ENCODE peak calls at places on chromosomes 4 and X, in six cellular contexts. F is IMR-90, G is mesenchymal stem cell, W is H1, O is neuronal stem cell, X is trophoblast cell. V is an unnamed sample.

GRCh38 chr4:177339794-177340374 is 30.2 kb downstream of the NEIL3 start:
- DNase-seq in F (peak), X (peak), W (no peak), G (peak), O (no peak), V (peak)

GRCh38 chr4:124092101-124093057 is 620.2 kb downstream of the ANKRD50 start:
- DNase-seq in W (no peak), X (no peak), G (no peak), O (no peak), F (no peak), V (no peak)

GRCh38 chr4:154954117-154954516 is 173.0 kb downstream of the RBM46 start:
- DNase-seq in G (no peak), X (no peak), F (no peak), W (no peak), O (no peak), V (no peak)

GRCh38 chr4:66465111-66465510 is 794.8 kb upstream of the EPHA5 start:
- DNase-seq in X (no peak), F (peak), W (no peak), O (no peak), G (peak), V (no peak)

GRCh38 chrX:66012094-66012534 is 27.8 kb downstream of the VSIG4 start:
- DNase-seq in F (no peak), X (no peak), G (no peak), W (no peak), O (no peak), V (no peak)

GRCh38 chr4:153750197-153750817 is 9.5 kb downstream of the RNF175 start:
- DNase-seq in G (peak), W (peak), X (peak), F (peak), O (peak), V (peak)

GRCh38 chrX:48937065-48937907 is 18.5 kb upstream of the PIM2 start:
- DNase-seq in G (peak), W (peak), X (peak), O (no peak), F (no peak), V (peak)

GRCh38 chr4:159178147-159178541 is 75.3 kb downstream of the RAPGEF2 start:
- DNase-seq in X (peak), O (no peak), W (no peak), F (peak), G (peak), V (no peak)

GRCh38 chrX:10926404-10926803 is 184.7 kb upstream of the HCCS start:
- DNase-seq in X (no peak), G (no peak), O (no peak), F (no peak), W (no peak), V (no peak)

GRCh38 chr4:133982533-133983224 is 218.9 kb downstream of the PABPC4L start:
- DNase-seq in W (no peak), F (peak), X (no peak), G (peak), O (no peak), V (no peak)

GRCh38 chr4:20159516-20159915 is 92.2 kb upstream of the SLIT2 start:
- DNase-seq in G (no peak), O (no peak), W (no peak), X (no peak), F (no peak), V (no peak)

GRCh38 chr4:37594095-37594494 is 92.1 kb downstream of the RELL1 start:
- DNase-seq in O (no peak), F (no peak), G (no peak), X (no peak), W (no peak), V (no peak)

GRCh38 chr4:152929888-152930287 is 6.2 kb upstream of the FHDC1 start:
- DNase-seq in O (no peak), X (no peak), W (no peak), F (no peak), G (no peak), V (no peak)

GRCh38 chr4:157994863-157995262 is 178.0 kb downstream of the GASK1B start:
- DNase-seq in W (no peak), G (peak), F (no peak), X (no peak), O (no peak), V (peak)

GRCh38 chrX:115229337-115229991 is 4.4 kb downstream of the LRCH2 start:
- DNase-seq in G (no peak), X (no peak), W (no peak), O (no peak), F (no peak), V (no peak)

GRCh38 chrX:155094468-155095061 is 23.3 kb downstream of the BRCC3 start:
- DNase-seq in X (peak), W (no peak), F (peak), O (no peak), G (peak), V (peak)

GRCh38 chr4:64564126-64564525 is 154.9 kb upstream of the TECRL start:
- DNase-seq in O (no peak), W (no peak), F (no peak), G (no peak), X (no peak), V (no peak)

GRCh38 chr4:176153124-176153523 is 42.3 kb downstream of the SPATA4 start:
- DNase-seq in X (no peak), O (no peak), F (no peak), W (no peak), G (peak), V (no peak)

GRCh38 chr4:95248713-95249401 is 299.9 kb downstream of the UNC5C start:
- DNase-seq in X (no peak), G (no peak), F (no peak), O (no peak), W (no peak), V (no peak)

GRCh38 chrX:46447384-46447783 is 97.8 kb downstream of the ZNF674 start:
- DNase-seq in X (peak), O (no peak), F (peak), G (peak), W (no peak), V (no peak)

GRCh38 chr4:90950385-90950841 is 823.2 kb downstream of the CCSER1 start:
- DNase-seq in G (peak), O (no peak), W (no peak), X (no peak), F (no peak), V (peak)

GRCh38 chrX:16445166-16445752 is 204.7 kb upstream of the S100G start:
- DNase-seq in X (peak), F (peak), W (no peak), O (peak), G (peak), V (peak)

GRCh38 chrX:34624416-34624815 is 32.7 kb downstream of the TMEM47 start:
- DNase-seq in G (no peak), W (no peak), F (peak), O (no peak), X (no peak), V (no peak)

GRCh38 chr4:31349907-31350306 is 629.7 kb downstream of the PCDH7 start:
- DNase-seq in O (peak), X (no peak), G (no peak), W (no peak), F (no peak), V (no peak)

GRCh38 chr4:7360802-7361201 is 73.9 kb downstream of the PSAPL1 start:
- DNase-seq in O (no peak), X (no peak), F (no peak), W (no peak), G (no peak), V (no peak)

GRCh38 chrX:54748626-54749025 is 49.4 kb downstream of the ITIH6 start:
- DNase-seq in G (no peak), F (no peak), W (no peak), X (no peak), O (no peak), V (no peak)

GRCh38 chrX:139559383-139560042 is 29.0 kb downstream of the F9 start:
- DNase-seq in W (no peak), O (peak), F (peak), X (peak), G (peak), V (peak)

GRCh38 chr4:72951628-72952027 is 117.9 kb downstream of the COX18 start:
- DNase-seq in O (no peak), F (no peak), W (no peak), G (no peak), X (no peak), V (no peak)

GRCh38 chr4:76943129-76943620 is 6.4 kb upstream of the SEPTIN11 start:
- DNase-seq in X (peak), W (no peak), F (peak), O (no peak), G (no peak), V (no peak)

GRCh38 chr4:8886625-8887406 is 15.2 kb upstream of the HMX1 start:
- DNase-seq in F (no peak), O (no peak), W (no peak), X (no peak), G (no peak), V (peak)

GRCh38 chr4:150888217-150888616 is 126.9 kb downstream of the LRBA start:
- DNase-seq in X (no peak), G (no peak), F (no peak), W (no peak), O (no peak), V (no peak)

GRCh38 chr4:183554878-183555585 is 50.2 kb downstream of the ING2 start:
- DNase-seq in G (no peak), O (no peak), W (no peak), X (peak), F (no peak), V (no peak)

GRCh38 chrX:314049-314448 is 4.5 kb downstream of the GTPBP6 start:
- DNase-seq in O (no peak), G (no peak), X (no peak), W (no peak), F (no peak), V (no peak)

GRCh38 chr4:41718907-41719306 is 29.6 kb downstream of the PHOX2B start:
- DNase-seq in G (peak), F (peak), X (peak), W (no peak), O (no peak), V (peak)

GRCh38 chr4:163492951-163493504 is 1.5 kb upstream of the TMA16 start:
- DNase-seq in G (no peak), W (no peak), F (no peak), O (no peak), X (no peak), V (peak)

GRCh38 chr4:163489929-163490328 is 4.6 kb upstream of the TMA16 start:
- DNase-seq in G (no peak), W (no peak), O (no peak), X (no peak), F (no peak), V (no peak)

GRCh38 chr4:163495900-163496299 is 1.4 kb downstream of the TMA16 start:
- DNase-seq in G (peak), W (no peak), F (no peak), O (no peak), X (no peak), V (no peak)

GRCh38 chr4:163493643-163494359 is 689 bp upstream of the TMA16 start:
- DNase-seq in W (no peak), X (peak), O (no peak), F (no peak), G (no peak), V (no peak)

GRCh38 chr4:163494360-163495241 is at the start of gene TMA16:
- DNase-seq in G (peak), O (peak), W (peak), X (peak), F (peak), V (peak)
- H2BK120ac ChIP-seq in G (peak), O (no peak), W (no peak), X (peak), F (peak), V (no peak)

GRCh38 chrX:117096528-117096927 is 633.8 kb upstream of the CT83 start:
- DNase-seq in G (no peak), O (no peak), F (no peak), W (no peak), X (no peak), V (no peak)
- H3K4me3 ChIP-seq in G (no peak), O (no peak), F (no peak), W (no peak), X (no peak), V (no peak)

GRCh38 chr4:80308466-80308822 is 27.1 kb upstream of the CFAP299 start:
- DNase-seq in G (no peak), X (no peak), O (no peak), F (no peak), W (no peak), V (no peak)
- H3K4me2 ChIP-seq in G (no peak), X (no peak), O (no peak), F (peak), W (no peak), V (no peak)

GRCh38 chr4:16865897-16866283 is 32.6 kb downstream of the LDB2 start:
- DNase-seq in F (no peak), G (no peak), W (no peak), X (no peak), O (no peak), V (no peak)
- H2BK120ac ChIP-seq in F (no peak), G (no peak), W (no peak), X (no peak), O (no peak), V (no peak)

GRCh38 chrX:42943051-42943450 is 165.1 kb upstream of the PPP1R2C start:
- DNase-seq in F (no peak), W (no peak), X (no peak), O (no peak), G (no peak), V (no peak)

GRCh38 chrX:42944381-42944998 is 166.5 kb upstream of the PPP1R2C start:
- DNase-seq in X (no peak), G (no peak), W (no peak), F (no peak), O (no peak), V (peak)

GRCh38 chrX:42946544-42947223 is 168.7 kb upstream of the PPP1R2C start:
- DNase-seq in O (no peak), G (no peak), W (no peak), F (no peak), X (no peak), V (no peak)

DNA sequence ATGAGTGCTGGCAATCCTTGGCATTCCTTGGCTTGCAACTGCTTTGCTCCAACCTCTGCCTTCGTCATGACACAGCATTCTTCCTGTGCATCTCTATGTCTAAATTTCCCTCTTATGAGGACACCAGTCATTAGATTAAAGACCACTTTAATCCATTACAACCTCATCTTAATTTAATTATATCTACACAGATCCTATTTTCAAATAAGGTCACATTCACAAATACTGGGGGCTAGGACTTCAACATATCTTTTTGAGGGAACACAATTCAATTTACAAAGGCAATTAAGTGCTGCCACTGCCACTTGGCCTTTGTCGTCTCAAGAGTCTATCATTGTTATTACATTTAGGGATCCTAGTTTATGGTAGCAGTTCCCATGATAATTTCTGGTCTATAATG is 163.7 kb upstream of the PPP1R2C start:
- DNase-seq in W (no peak), G (no peak), O (no peak), X (no peak), F (no peak), V (no peak)
- H3K4me3 ChIP-seq in W (no peak), G (no peak), O (no peak), X (no peak), F (no peak), V (no peak)

DNA sequence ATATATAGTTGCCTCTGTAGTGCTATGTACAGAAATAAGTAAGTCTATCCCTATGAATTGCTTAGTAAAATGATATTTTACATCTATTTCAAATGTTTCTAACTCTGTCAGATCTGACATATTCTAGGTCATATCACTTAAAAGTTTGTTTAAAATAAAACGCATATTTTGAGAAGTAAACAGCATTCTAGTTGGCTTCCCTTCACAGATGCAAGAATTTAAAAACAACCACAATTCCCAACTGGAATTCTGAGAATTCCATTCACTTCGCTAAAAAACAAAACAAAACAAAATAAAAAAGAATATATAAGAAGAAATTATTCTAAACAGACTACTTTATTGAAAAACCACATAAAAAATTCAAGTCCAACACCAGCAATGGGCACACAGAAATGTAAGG is 126.0 kb downstream of the PPP3CA start:
- DNase-seq in O (no peak), G (no peak), X (no peak), F (peak), W (no peak), V (no peak)
- H3K4me2 ChIP-seq in O (no peak), G (no peak), X (no peak), F (no peak), W (no peak), V (no peak)

DNA sequence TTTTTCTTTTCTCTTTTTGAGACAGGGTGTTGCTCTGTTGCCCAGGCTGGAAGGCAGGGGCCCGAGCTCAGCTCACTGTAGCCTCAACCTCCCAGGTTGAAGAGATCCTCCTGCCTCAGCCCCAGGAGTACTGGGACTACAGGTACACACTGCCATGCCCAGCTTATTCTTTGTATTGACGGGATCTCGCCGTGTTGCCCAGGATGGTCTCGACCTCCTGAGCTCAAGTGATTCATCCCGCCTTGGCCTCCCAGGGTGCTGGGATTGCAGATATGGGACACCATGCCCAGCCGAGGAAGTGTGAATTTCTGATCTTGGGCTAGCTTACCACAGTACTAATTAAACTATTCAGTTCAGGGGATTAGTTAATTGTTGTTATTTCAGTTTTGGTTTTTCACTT is 28.6 kb upstream of the FAM193A start:
- DNase-seq in O (no peak), G (no peak), X (no peak), W (no peak), F (no peak), V (no peak)
- H2BK120ac ChIP-seq in O (no peak), G (no peak), X (no peak), W (no peak), F (no peak), V (no peak)

GRCh38 chr4:163607292-163607691 is 112.8 kb downstream of the TMA16 start:
- DNase-seq in X (peak), W (no peak), O (no peak), G (no peak), F (no peak), V (no peak)

GRCh38 chr4:163610642-163611041 is 116.2 kb downstream of the TMA16 start:
- DNase-seq in G (no peak), W (no peak), X (no peak), F (no peak), O (no peak), V (peak)

GRCh38 chr4:163609046-163609445 is 114.6 kb downstream of the TMA16 start:
- DNase-seq in F (no peak), X (no peak), G (no peak), O (no peak), W (no peak), V (no peak)

GRCh38 chr4:163603246-163603645 is 108.8 kb downstream of the TMA16 start:
- DNase-seq in W (no peak), G (no peak), O (no peak), X (no peak), F (peak), V (no peak)

DNA sequence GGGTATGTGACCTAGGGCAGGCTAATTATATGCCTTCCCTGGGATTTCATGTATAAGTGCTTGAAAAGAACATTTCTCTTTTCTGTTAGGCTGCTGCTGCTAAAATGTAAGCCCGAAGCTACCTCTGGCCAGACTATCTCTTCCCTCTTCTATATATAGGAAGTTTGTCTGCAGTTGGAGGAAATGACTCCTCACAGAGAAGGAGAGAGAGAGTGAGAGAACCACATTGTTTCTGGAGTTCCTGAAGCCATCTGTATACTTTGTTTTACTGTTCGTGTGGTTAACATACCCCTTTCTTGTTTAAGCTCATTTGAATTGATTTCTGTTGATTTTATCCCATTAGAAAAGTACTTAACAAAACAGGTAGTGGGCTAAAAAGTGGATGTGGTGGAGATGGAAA is 112.4 kb downstream of the TMA16 start:
- DNase-seq in G (no peak), O (no peak), W (no peak), F (no peak), X (no peak), V (no peak)
- H3K4me3 ChIP-seq in G (no peak), O (no peak), W (no peak), F (no peak), X (no peak), V (no peak)

GRCh38 chr4:2856266-2856665 is 12.6 kb downstream of the ADD1 start:
- DNase-seq in W (no peak), X (no peak), G (no peak), F (no peak), O (no peak), V (no peak)

GRCh38 chr4:2849267-2850140 is 5.9 kb downstream of the ADD1 start:
- DNase-seq in O (no peak), X (no peak), G (no peak), W (no peak), F (no peak), V (no peak)

GRCh38 chr4:2855584-2855983 is 11.9 kb downstream of the ADD1 start:
- DNase-seq in W (no peak), G (no peak), X (no peak), F (no peak), O (no peak), V (no peak)

GRCh38 chr4:2850966-2851782 is 7.5 kb downstream of the ADD1 start:
- DNase-seq in G (no peak), F (peak), O (no peak), X (no peak), W (no peak), V (no peak)

GRCh38 chr4:2852481-2852881 is 8.8 kb downstream of the ADD1 start:
- DNase-seq in X (no peak), W (no peak), O (no peak), F (no peak), G (no peak), V (no peak)
- H3K4me2 ChIP-seq in X (no peak), W (no peak), O (no peak), F (no peak), G (no peak), V (no peak)